ENCODE peak calls at places on chromosomes 7 and 10, in four cellular contexts. G is adipocyte, F is T-cell, M is skeletal muscle cell. Z is an unnamed sample.

GRCh38 chr10:47104101-47104707 is 193.0 kb downstream of the PTPN20 start:
- DNase-seq in G (peak; percentile 24), F (no peak), M (no peak), Z (no peak)

GRCh38 chr7:97576043-97576442 is 155.8 kb upstream of the TAC1 start:
- DNase-seq in G (no peak), F (no peak), M (no peak), Z (no peak)

GRCh38 chr7:32518534-32519140 is 23.3 kb downstream of the AVL9 start:
- DNase-seq in G (no peak), F (no peak), M (peak; percentile 49), Z (no peak)

GRCh38 chr10:104256335-104257080 is 1.8 kb downstream of the GSTO1 start:
- DNase-seq in G (peak; percentile 37), F (no peak), M (no peak), Z (no peak)

GRCh38 chr10:13492493-13493180 is 36.2 kb downstream of the BEND7 start:
- DNase-seq in G (no peak), F (no peak), M (no peak), Z (no peak)

GRCh38 chr10:1544929-1545328 is 192.4 kb downstream of the ADARB2 start:
- DNase-seq in G (no peak), F (no peak), M (no peak), Z (no peak)

GRCh38 chr7:127017196-127017595 is 235.5 kb downstream of the GRM8 start:
- DNase-seq in G (no peak), F (no peak), M (no peak), Z (no peak)

GRCh38 chr7:155951554-155952158 is 139.4 kb upstream of the SHH start:
- DNase-seq in G (no peak), F (no peak), M (peak; percentile 71), Z (peak; percentile 23)

GRCh38 chr10:70544431-70545340 is 57.9 kb downstream of the PRF1 start:
- DNase-seq in G (no peak), F (no peak), M (no peak), Z (no peak)

GRCh38 chr10:29501692-29502091 is 133.1 kb downstream of the SVIL start:
- DNase-seq in G (peak; percentile 86), F (no peak), M (peak; percentile 43), Z (no peak)

GRCh38 chr10:4810093-4810492 is 15.9 kb upstream of the AKR1E2 start:
- DNase-seq in G (no peak), F (no peak), M (peak; percentile 42), Z (no peak)

GRCh38 chr10:75165684-75166622 is 44.6 kb upstream of the VDAC2 start:
- DNase-seq in G (no peak), F (no peak), M (no peak), Z (no peak)

GRCh38 chr7:149776305-149776704 is 2.9 kb upstream of the ZNF467 start:
- DNase-seq in G (no peak), F (no peak), M (no peak), Z (no peak)

GRCh38 chr7:158953912-158954311 is 97.6 kb downstream of the DYNC2I1 start:
- DNase-seq in G (no peak), F (no peak), M (no peak), Z (no peak)

GRCh38 chr7:154255324-154255723 is 203.1 kb downstream of the DPP6 start:
- DNase-seq in G (no peak), F (no peak), M (no peak), Z (no peak)

GRCh38 chr7:127678947-127679346 is 27.0 kb downstream of the SND1 start:
- DNase-seq in G (peak; percentile 59), F (no peak), M (no peak), Z (no peak)

GRCh38 chr10:61903184-61903990 is 1.9 kb downstream of the ARID5B start:
- DNase-seq in G (peak; percentile 73), F (peak; percentile 58), M (no peak), Z (no peak)

GRCh38 chr7:44489955-44490350 is 505 bp downstream of the NUDCD3 start:
- DNase-seq in G (peak; percentile 58), F (peak; percentile 44), M (no peak), Z (no peak)

GRCh38 chr10:12844796-12845524 is 156.6 kb downstream of the CCDC3 start:
- DNase-seq in G (peak; percentile 77), F (no peak), M (peak; percentile 48), Z (peak; percentile 56)

GRCh38 chr10:62498271-62498670 is 124.1 kb downstream of the ZNF365 start:
- DNase-seq in G (no peak), F (no peak), M (no peak), Z (no peak)

Z was measured in smooth muscle cell of the brain vasculature.